ENCODE peak calls at places on chromosomes 13 and 19, in eight cellular contexts. Q is HFF-Myc, T is cardiac fibroblast, A is HCT116, G is stomach, L is cardiac muscle cell, B is OCI-LY7, X is colonic mucosa. P is an unnamed sample.

GRCh38 chr13:95704510-95704909 is 27.6 kb downstream of the DNAJC3 start:
- DNase-seq in Q (no peak), T (no peak), A (no peak), G (no peak), L (peak; percentile 23), B (no peak), X (no peak), P (no peak)

GRCh38 chr13:30255696-30256095 is 51.7 kb downstream of the KATNAL1 start:
- DNase-seq in Q (no peak), T (peak; percentile 13), A (no peak), G (no peak), L (no peak), B (no peak), X (no peak), P (no peak)

GRCh38 chr13:84433024-84433423 is 550.8 kb upstream of the SLITRK1 start:
- DNase-seq in Q (no peak), T (peak; percentile 22), A (no peak), G (no peak), L (peak; percentile 16), B (no peak), X (no peak), P (no peak)

GRCh38 chr13:93786846-93787245 is 560.2 kb downstream of the GPC6 start:
- DNase-seq in Q (no peak), T (no peak), A (no peak), G (no peak), L (peak; percentile 25), B (no peak), X (no peak), P (no peak)

GRCh38 chr13:37869756-37870488 is at the start of gene TRPC4:
- DNase-seq in Q (peak; percentile 22), T (peak; percentile 77), A (no peak), G (peak; percentile 31), L (peak; percentile 83), B (no peak), X (peak; percentile 26), P (peak; percentile 62)

GRCh38 chr19:46303702-46304397 is 7.0 kb downstream of the HIF3A start:
- DNase-seq in Q (no peak), T (peak; percentile 66), A (peak; percentile 92), G (peak; percentile 97), L (peak; percentile 65), B (no peak), X (peak; percentile 98), P (no peak)

GRCh38 chr13:79913141-79913827 is 427.6 kb downstream of the SPRY2 start:
- DNase-seq in Q (no peak), T (no peak), A (no peak), G (no peak), L (no peak), B (no peak), X (no peak), P (no peak)

GRCh38 chr19:39126593-39127187 is 1.1 kb downstream of the PAK4 start:
- DNase-seq in Q (no peak), T (peak; percentile 36), A (no peak), G (peak; percentile 86), L (peak; percentile 44), B (no peak), X (peak; percentile 84), P (no peak)

GRCh38 chr13:25687622-25688225 is 315.9 kb downstream of the ATP8A2 start:
- DNase-seq in Q (no peak), T (peak; percentile 6), A (no peak), G (no peak), L (peak; percentile 23), B (no peak), X (peak; percentile 47), P (no peak)

GRCh38 chr19:1862424-1863307 is 713 bp downstream of the KLF16 start:
- DNase-seq in Q (no peak), T (peak; percentile 36), A (no peak), G (no peak), L (no peak), B (peak; percentile 58), X (no peak), P (no peak)

GRCh38 chr13:46614582-46614981 is 61.6 kb downstream of the LRCH1 start:
- DNase-seq in Q (no peak), T (peak; percentile 90), A (no peak), G (no peak), L (peak; percentile 88), B (no peak), X (no peak), P (no peak)

GRCh38 chr13:76512676-76513277 is 373.4 kb downstream of the KCTD12 start:
- DNase-seq in Q (peak; percentile 85), T (peak; percentile 68), A (no peak), G (no peak), L (peak; percentile 76), B (no peak), X (no peak), P (peak; percentile 50)

GRCh38 chr13:25806304-25806974 is 245.4 kb downstream of the SHISA2 start:
- DNase-seq in Q (no peak), T (no peak), A (no peak), G (no peak), L (no peak), B (no peak), X (no peak), P (no peak)

GRCh38 chr19:9847087-9847671 is 12.1 kb downstream of the PIN1 start:
- DNase-seq in Q (peak; percentile 93), T (peak; percentile 93), A (peak; percentile 56), G (peak; percentile 34), L (peak; percentile 92), B (no peak), X (peak; percentile 35), P (peak; percentile 91)

GRCh38 chr19:30812099-30812684 is 440.0 kb downstream of the ZNF536 start:
- DNase-seq in Q (no peak), T (no peak), A (no peak), G (no peak), L (no peak), B (no peak), X (no peak), P (no peak)

GRCh38 chr13:100130092-100130491 is 41.2 kb downstream of the PCCA start:
- DNase-seq in Q (no peak), T (peak; percentile 27), A (no peak), G (no peak), L (no peak), B (no peak), X (no peak), P (no peak)

GRCh38 chr13:102799544-102800144 is 725 bp downstream of the BIVM start:
- DNase-seq in Q (no peak), T (no peak), A (no peak), G (peak; percentile 29), L (no peak), B (no peak), X (no peak), P (no peak)

GRCh38 chr19:49555600-49556411 is 24.6 kb downstream of the NOSIP start:
- DNase-seq in Q (no peak), T (peak; percentile 56), A (peak; percentile 40), G (peak; percentile 54), L (peak; percentile 52), B (peak; percentile 71), X (peak; percentile 87), P (no peak)

GRCh38 chr13:91052873-91053272 is 294.6 kb upstream of the MIR17HG start:
- DNase-seq in Q (no peak), T (no peak), A (no peak), G (no peak), L (no peak), B (no peak), X (no peak), P (no peak)

GRCh38 chr19:1122972-1123363 is 19.2 kb downstream of the GPX4 start:
- DNase-seq in Q (no peak), T (peak; percentile 90), A (peak; percentile 55), G (peak; percentile 80), L (peak; percentile 86), B (peak; percentile 71), X (peak; percentile 82), P (no peak)

GRCh38 chr13:96822900-96823299 is 171.4 kb downstream of the OXGR1 start:
- DNase-seq in Q (no peak), T (no peak), A (peak; percentile 54), G (peak; percentile 49), L (peak; percentile 7), B (peak; percentile 5), X (peak; percentile 25), P (no peak)

DNA sequence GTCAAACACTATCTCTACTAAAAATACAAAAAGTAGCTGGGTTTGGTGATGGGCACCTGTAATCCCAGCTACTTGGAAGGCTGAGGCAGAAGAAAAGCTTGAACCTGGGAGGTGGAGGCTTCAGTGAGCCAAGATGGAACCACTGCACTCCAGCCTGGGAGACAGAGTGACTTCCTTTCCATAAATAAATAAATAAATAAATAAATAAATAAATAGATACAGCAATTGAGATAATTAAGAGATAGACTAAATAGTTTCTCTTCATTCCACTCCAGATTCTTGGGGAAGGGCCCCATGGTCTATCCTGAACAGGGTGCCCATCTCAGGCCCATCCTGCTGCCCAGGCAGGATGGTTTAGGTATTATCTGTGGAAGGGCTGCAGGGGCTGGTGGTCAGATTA is 24.0 kb upstream of the FARP1 start:
- DNase-seq in Q (no peak), T (no peak), A (no peak), G (no peak), L (no peak), B (no peak), X (no peak), P (no peak)
- H3K4me3 ChIP-seq in Q (no peak overlapping the region), T (no peak overlapping the region), A (no peak overlapping the region), G (no peak overlapping the region), L (no peak overlapping the region), B (no peak overlapping the region), X (no peak overlapping the region), P (no peak overlapping the region)

GRCh38 chr13:113367020-113367560 is 3.2 kb upstream of the GRTP1 start:
- DNase-seq in Q (no peak), T (no peak), A (no peak), G (peak; percentile 22), L (no peak), B (no peak), X (no peak), P (no peak)
- TF ChIP-seq CTCF in Q (no peak), T (no peak), A (no peak), G (no peak), L (no peak), B (no peak), X (no peak), P (no peak)

GRCh38 chr13:27131906-27132305 is 39.7 kb downstream of the USP12 start:
- DNase-seq in Q (no peak), T (no peak), A (no peak), G (no peak), L (no peak), B (no peak), X (no peak), P (no peak)
- H3K4me3 ChIP-seq in Q (no peak overlapping the region), T (no peak overlapping the region), A (no peak overlapping the region), G (no peak overlapping the region), L (no peak overlapping the region), B (no peak overlapping the region), X (no peak overlapping the region), P (no peak overlapping the region)

GRCh38 chr19:13873776-13874515 is 3.0 kb upstream of the NANOS3 start:
- DNase-seq in Q (no peak), T (no peak), A (no peak), G (no peak), L (no peak), B (no peak), X (no peak), P (no peak)

GRCh38 chr19:13875824-13876223 is 1.1 kb upstream of the NANOS3 start:
- DNase-seq in Q (no peak), T (no peak), A (no peak), G (no peak), L (no peak), B (no peak), X (no peak), P (no peak)

GRCh38 chr19:13872339-13872694 is 4.6 kb upstream of the NANOS3 start:
- DNase-seq in Q (no peak), T (no peak), A (no peak), G (no peak), L (no peak), B (no peak), X (no peak), P (no peak)

GRCh38 chr19:13869324-13869723 is 7.6 kb upstream of the NANOS3 start:
- DNase-seq in Q (no peak), T (no peak), A (no peak), G (no peak), L (no peak), B (no peak), X (no peak), P (no peak)

GRCh38 chr19:13872695-13873389 is 4.1 kb upstream of the NANOS3 start:
- DNase-seq in Q (no peak), T (no peak), A (no peak), G (no peak), L (no peak), B (no peak), X (peak; percentile 62), P (no peak)
- TF ChIP-seq CTCF in Q (no peak), T (no peak), A (no peak), G (no peak), L (peak; percentile 29), B (peak; percentile 55), X (no peak), P (peak; percentile 13)